ENCODE peak calls at places on chromosomes 4 and X, in seven cellular contexts. Y is mesenchymal stem cell, N is ELF-1, M is hepatocyte, I is NCI-H1105, T is mucosa of descending colon, B is AG09309. Z is an unnamed sample.

GRCh38 chr4:21709031-21709430 is 239.5 kb downstream of the KCNIP4 start:
- DNase-seq in T (no peak), M (no peak), Y (no peak), B (no peak), N (no peak), I (no peak), Z (no peak)

GRCh38 chr4:77152421-77152820 is 4.6 kb upstream of the CCNG2 start:
- DNase-seq in B (no peak), N (no peak), Y (peak), I (no peak), T (no peak), M (peak), Z (no peak)

GRCh38 chr4:74667944-74668343 is 126.4 kb downstream of the BTC start:
- DNase-seq in M (no peak), N (no peak), B (no peak), Y (no peak), I (no peak), T (no peak), Z (no peak)

GRCh38 chr4:177118596-177118995 is 191.1 kb upstream of the NEIL3 start:
- DNase-seq in B (peak), T (no peak), I (no peak), N (no peak), Y (peak), M (no peak), Z (no peak)

GRCh38 chr4:173169428-173170209 is 1.0 kb downstream of the GALNT7 start:
- DNase-seq in B (no peak), N (peak), Y (peak), I (peak), M (peak), T (peak), Z (peak)

GRCh38 chr4:168892456-168892855 is 117.6 kb downstream of the CBR4 start:
- DNase-seq in N (no peak), I (no peak), M (no peak), Y (no peak), B (no peak), T (no peak), Z (no peak)

GRCh38 chr4:1385373-1386340 is 20.6 kb downstream of the NKX1-1 start:
- DNase-seq in M (no peak), I (no peak), T (peak), N (no peak), Y (no peak), B (no peak), Z (no peak)

GRCh38 chrX:95071621-95072020 is 1397.6 kb downstream of the FAM133A start:
- DNase-seq in I (no peak), T (no peak), Y (no peak), N (peak), B (no peak), M (no peak), Z (no peak)

GRCh38 chr4:75844151-75844662 is 58.0 kb downstream of the PPEF2 start:
- DNase-seq in I (no peak), M (peak), N (no peak), T (no peak), B (peak), Y (peak), Z (no peak)

GRCh38 chrX:55107911-55108310 is 19.1 kb downstream of the PAGE2 start:
- DNase-seq in I (no peak), Y (no peak), M (no peak), N (no peak), T (no peak), B (no peak), Z (no peak)

GRCh38 chr4:41120297-41121217 is 93.8 kb downstream of the APBB2 start:
- DNase-seq in B (no peak), Y (no peak), N (no peak), I (no peak), M (peak), T (no peak), Z (no peak)

GRCh38 chr4:20589436-20589835 is 110.8 kb upstream of the PACRGL start:
- DNase-seq in N (peak), T (no peak), I (no peak), Y (no peak), B (no peak), M (peak), Z (no peak)

GRCh38 chr4:41657561-41657960 is 91.0 kb downstream of the PHOX2B start:
- DNase-seq in N (no peak), B (no peak), Y (peak), M (no peak), I (no peak), T (no peak), Z (no peak)

GRCh38 chr4:23171971-23172370 is 479.2 kb downstream of the GBA3 start:
- DNase-seq in T (no peak), B (no peak), Y (no peak), M (no peak), I (no peak), N (no peak), Z (no peak)

GRCh38 chrX:30388325-30388724 is 79.1 kb upstream of the NR0B1 start:
- DNase-seq in Y (no peak), I (no peak), B (no peak), N (no peak), T (no peak), M (no peak), Z (no peak)

GRCh38 chr4:163404570-163404969 is 60.9 kb downstream of the NPY5R start:
- DNase-seq in N (no peak), Y (no peak), B (no peak), T (no peak), I (no peak), M (no peak), Z (no peak)

GRCh38 chr4:86508436-86508835 is 85.7 kb upstream of the PTPN13 start:
- DNase-seq in Y (peak), B (peak), N (no peak), I (no peak), T (no peak), M (no peak), Z (no peak)

GRCh38 chrX:11787564-11787963 is 29.5 kb downstream of the MSL3 start:
- DNase-seq in Y (peak), B (no peak), M (peak), I (no peak), N (peak), T (peak), Z (no peak)

GRCh38 chrX:82163701-82164100 is 961.8 kb downstream of the SH3BGRL start:
- DNase-seq in I (no peak), T (no peak), B (no peak), Y (no peak), M (no peak), N (no peak), Z (no peak)

GRCh38 chr4:88021824-88022223 is 14.4 kb downstream of the PKD2 start:
- DNase-seq in T (no peak), B (no peak), Y (peak), I (no peak), M (peak), N (no peak), Z (no peak)

GRCh38 chrX:40651620-40652223 is 4.4 kb upstream of the CXorf38 start:
- DNase-seq in N (peak), M (peak), B (peak), T (no peak), I (peak), Y (peak), Z (no peak)

GRCh38 chrX:105975382-105975781 is 63.1 kb downstream of the SERPINA7 start:
- DNase-seq in I (no peak), B (no peak), M (peak), N (no peak), Y (peak), T (no peak), Z (no peak)

GRCh38 chr4:21790437-21791029 is 158.0 kb downstream of the KCNIP4 start:
- DNase-seq in I (no peak), T (no peak), B (no peak), Y (peak), M (peak), N (no peak), Z (no peak)

GRCh38 chrX:46573896-46574336 is 351 bp downstream of the CHST7 start:
- DNase-seq in I (peak), T (peak), M (peak), Y (peak), N (peak), B (no peak), Z (peak)

GRCh38 chr4:256492-256891 is 48.8 kb downstream of the ZNF732 start:
- DNase-seq in I (no peak), B (no peak), Y (no peak), N (no peak), T (no peak), M (no peak), Z (no peak)

GRCh38 chr4:41169256-41169655 is 45.1 kb downstream of the APBB2 start:
- DNase-seq in M (no peak), I (peak), Y (no peak), T (no peak), N (no peak), B (no peak), Z (no peak)

GRCh38 chr4:1212546-1213335 is 36.2 kb downstream of the CTBP1 start:
- DNase-seq in T (peak), M (no peak), I (no peak), N (no peak), B (no peak), Y (no peak), Z (no peak)

GRCh38 chrX:130834149-130834548 is 68.9 kb downstream of the ENOX2 start:
- DNase-seq in M (no peak), I (no peak), N (peak), T (no peak), B (no peak), Y (no peak), Z (no peak)